ENCODE peak calls at places on chromosome 10, in six cellular contexts. V, M, L, X, P and I are unnamed samples.

GRCh38 chr10:43136432-43136831 is 1.8 kb upstream of the CSGALNACT2 start:
- DNase-seq in L (no peak), M (no peak), P (no peak), X (no peak), V (no peak), I (no peak)

GRCh38 chr10:91313-91712 is 42.2 kb upstream of the TUBB8 start:
- DNase-seq in M (no peak), L (no peak), X (no peak), P (no peak), V (no peak), I (peak)

GRCh38 chr10:97687785-97688781 is 1.0 kb upstream of the AVPI1 start:
- DNase-seq in L (no peak), X (no peak), V (no peak), P (no peak), M (no peak), I (no peak)

GRCh38 chr10:119270893-119271361 is 63.6 kb downstream of the GRK5 start:
- DNase-seq in P (peak), L (peak), M (no peak), V (no peak), X (peak), I (peak)

GRCh38 chr10:34017281-34017680 is 682.8 kb upstream of the NRP1 start:
- DNase-seq in L (no peak), X (no peak), M (no peak), P (no peak), V (peak), I (no peak)

GRCh38 chr10:60417898-60418297 is 28.2 kb upstream of the ANK3 start:
- DNase-seq in P (no peak), M (no peak), X (no peak), V (no peak), L (no peak), I (no peak)

GRCh38 chr10:97547889-97548485 is 24.6 kb upstream of the ANKRD2 start:
- DNase-seq in P (no peak), V (no peak), M (no peak), X (no peak), L (no peak), I (no peak)

GRCh38 chr10:13658864-13659685 is 72.3 kb downstream of the PRPF18 start:
- DNase-seq in L (peak), M (no peak), X (peak), P (no peak), V (no peak), I (peak)

GRCh38 chr10:64115913-64116643 is 594.9 kb downstream of the REEP3 start:
- DNase-seq in P (no peak), M (no peak), V (no peak), L (no peak), X (no peak), I (no peak)

GRCh38 chr10:22655312-22655973 is 58.9 kb downstream of the PIP4K2A start:
- DNase-seq in P (no peak), M (peak), L (no peak), V (no peak), X (no peak), I (no peak)

GRCh38 chr10:97711640-97712267 is 1.8 kb upstream of the MARVELD1 start:
- DNase-seq in M (no peak), X (no peak), V (no peak), P (no peak), L (no peak), I (no peak)

GRCh38 chr10:24706479-24707118 is 17.1 kb downstream of the ARHGAP21 start:
- DNase-seq in M (no peak), X (peak), L (no peak), V (no peak), P (no peak), I (peak)

GRCh38 chr10:87750817-87751216 is 67.2 kb downstream of the ATAD1 start:
- DNase-seq in P (no peak), M (no peak), X (no peak), L (no peak), V (no peak), I (no peak)

GRCh38 chr10:8617792-8618191 is 563.3 kb downstream of the GATA3 start:
- DNase-seq in L (no peak), X (no peak), P (no peak), M (no peak), V (no peak), I (no peak)

GRCh38 chr10:51001587-51001986 is 72.7 kb upstream of the PRKG1 start:
- DNase-seq in V (no peak), L (no peak), P (no peak), M (no peak), X (no peak), I (no peak)

GRCh38 chr10:117375360-117376147 is at the start of gene PDZD8:
- DNase-seq in P (peak), M (peak), V (peak), X (peak), L (peak), I (peak)

GRCh38 chr10:58570307-58570723 is 57.6 kb downstream of the BICC1 start:
- DNase-seq in X (peak), M (no peak), P (no peak), V (no peak), L (no peak), I (no peak)

GRCh38 chr10:125661418-125661941 is 21.5 kb downstream of the TEX36 start:
- DNase-seq in P (no peak), L (no peak), X (no peak), M (no peak), V (no peak), I (no peak)

GRCh38 chr10:24858244-24858907 is 94.0 kb downstream of the PRTFDC1 start:
- DNase-seq in P (no peak), M (no peak), X (no peak), L (no peak), V (no peak), I (no peak)

GRCh38 chr10:99850041-99850766 is 67.8 kb downstream of the ABCC2 start:
- DNase-seq in M (no peak), P (no peak), L (no peak), X (no peak), V (no peak), I (no peak)

GRCh38 chr10:50497758-50498157 is 126.0 kb downstream of the SGMS1 start:
- DNase-seq in L (no peak), X (no peak), V (no peak), M (no peak), P (no peak), I (no peak)

GRCh38 chr10:84543948-84544347 is 215.6 kb downstream of the CCSER2 start:
- DNase-seq in V (no peak), X (no peak), P (no peak), M (no peak), L (no peak), I (no peak)

GRCh38 chr10:5155951-5156350 is 29.0 kb downstream of the AKR1C8 start:
- DNase-seq in P (no peak), L (no peak), V (no peak), X (no peak), M (no peak), I (no peak)

GRCh38 chr10:44245601-44245938 is 139.3 kb downstream of the CXCL12 start:
- DNase-seq in L (no peak), X (no peak), V (no peak), M (no peak), P (no peak), I (no peak)

GRCh38 chr10:44243851-44244502 is 140.9 kb downstream of the CXCL12 start:
- DNase-seq in L (no peak), V (no peak), P (no peak), X (no peak), M (no peak), I (no peak)

GRCh38 chr10:44253769-44254462 is 131.0 kb downstream of the CXCL12 start:
- DNase-seq in V (no peak), L (peak), X (peak), M (no peak), P (no peak), I (peak)

GRCh38 chr10:44244745-44245600 is 139.9 kb downstream of the CXCL12 start:
- DNase-seq in X (no peak), V (no peak), P (no peak), M (no peak), L (no peak), I (no peak)

GRCh38 chr10:44249490-44249889 is 135.4 kb downstream of the CXCL12 start:
- DNase-seq in M (no peak), P (no peak), V (no peak), X (no peak), L (no peak), I (no peak)
- H3K4me3 ChIP-seq in M (no peak), P (no peak), V (no peak), X (no peak), L (no peak), I (no peak)

DNA sequence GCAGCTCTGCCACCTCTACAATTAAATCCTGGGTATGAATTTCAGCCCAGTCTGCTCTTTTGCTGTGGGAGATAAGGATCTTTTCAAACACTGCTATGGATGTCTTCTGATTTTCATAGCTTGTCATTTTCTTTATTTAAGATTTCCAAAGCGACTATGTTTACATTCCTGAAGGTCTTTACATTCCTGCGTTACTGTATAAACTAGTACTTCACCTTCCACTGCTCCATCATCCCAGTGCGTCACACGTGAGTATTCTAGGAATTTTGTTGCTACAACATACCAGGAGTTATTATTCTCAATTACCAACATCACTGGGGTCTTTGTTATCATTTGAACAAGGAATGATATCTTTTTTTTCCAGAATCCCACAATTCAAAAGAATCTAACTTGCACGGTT is 944.7 kb downstream of the SORCS3 start:
- DNase-seq in L (no peak), M (no peak), P (no peak), V (no peak), X (no peak), I (no peak)
- H3K27ac ChIP-seq in L (no peak), M (no peak), P (no peak), V (no peak), X (no peak), I (no peak)

GRCh38 chr10:30963994-30964930 is 67.4 kb downstream of the ZNF438 start:
- DNase-seq in L (no peak), V (no peak), X (no peak), M (no peak), P (no peak), I (no peak)
- H3K4me3 ChIP-seq in L (no peak), V (no peak), X (no peak), M (no peak), P (no peak), I (no peak)

GRCh38 chr10:12636585-12636984 is 287.2 kb downstream of the CAMK1D start:
- DNase-seq in X (no peak), M (no peak), P (no peak), L (no peak), V (no peak), I (no peak)

GRCh38 chr10:12638103-12638502 is 288.8 kb downstream of the CAMK1D start:
- DNase-seq in V (no peak), P (no peak), M (no peak), L (no peak), X (no peak), I (no peak)

GRCh38 chr10:12640026-12640425 is 290.7 kb downstream of the CAMK1D start:
- DNase-seq in X (no peak), P (no peak), L (no peak), M (no peak), V (no peak), I (no peak)

GRCh38 chr10:12638781-12639180 is 289.4 kb downstream of the CAMK1D start:
- DNase-seq in M (no peak), X (no peak), V (peak), P (no peak), L (no peak), I (no peak)

DNA sequence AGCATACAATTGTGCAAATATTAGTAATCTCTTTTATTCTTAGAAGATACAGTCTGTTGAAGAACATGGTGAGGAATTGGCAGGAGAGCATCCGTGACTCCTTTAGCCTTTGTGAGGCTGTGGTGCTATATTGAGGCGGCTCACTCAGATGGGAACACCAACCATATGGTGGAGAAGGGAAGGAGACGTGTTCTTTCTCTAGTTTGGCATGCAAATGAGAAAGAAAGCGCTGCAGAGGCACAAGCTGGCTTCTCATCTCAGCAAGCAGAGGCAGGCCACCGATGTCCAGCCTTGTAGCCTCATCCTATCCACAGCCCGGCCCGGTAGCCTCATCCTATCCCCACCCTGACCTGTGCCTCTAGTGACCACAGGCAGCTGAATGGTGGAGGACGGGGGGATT is 288.3 kb downstream of the CAMK1D start:
- DNase-seq in P (no peak), V (no peak), X (no peak), M (no peak), L (no peak), I (no peak)
- H3K27ac ChIP-seq in P (no peak), V (no peak), X (no peak), M (no peak), L (no peak), I (no peak)

GRCh38 chr10:73815719-73816030 is 4.3 kb upstream of the NDST2 start:
- DNase-seq in X (no peak), V (no peak), P (no peak), M (no peak), L (no peak), I (no peak)
- H3K4me3 ChIP-seq in X (no peak), V (no peak), P (no peak), M (no peak), L (no peak), I (no peak)

DNA sequence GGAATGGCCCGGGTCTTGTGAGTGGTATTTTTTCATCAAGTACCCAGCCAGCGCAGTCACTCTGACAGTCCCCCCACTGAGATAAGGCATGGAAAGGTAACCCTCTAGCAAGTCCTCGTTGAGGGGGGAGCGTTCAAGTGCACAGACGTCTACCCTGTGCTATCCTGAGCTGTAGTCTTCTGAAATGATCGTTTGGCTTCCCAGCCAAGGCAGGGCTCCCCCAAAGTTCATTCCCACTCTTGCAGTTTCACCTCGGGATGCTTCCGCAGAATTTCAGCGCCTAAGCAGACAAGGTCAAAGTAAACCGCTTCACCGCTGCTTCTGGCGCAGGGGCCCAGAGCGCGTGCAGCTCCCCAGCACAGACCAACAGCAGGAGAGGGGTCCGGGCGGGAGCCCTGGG is 1.8 kb downstream of the INSYN2A start:
- DNase-seq in V (no peak), M (no peak), P (no peak), L (no peak), X (no peak), I (no peak)
- H3K27ac ChIP-seq in V (no peak), M (no peak), P (no peak), L (no peak), X (no peak), I (no peak)

GRCh38 chr10:36280396-36280795 is 638.3 kb upstream of the FZD8 start:
- DNase-seq in V (no peak), X (no peak), L (no peak), M (no peak), P (no peak), I (no peak)

GRCh38 chr10:36280886-36281499 is 638.9 kb upstream of the FZD8 start:
- DNase-seq in L (no peak), M (no peak), V (no peak), P (no peak), X (no peak), I (peak)

GRCh38 chr10:36281871-36282331 is 639.8 kb upstream of the FZD8 start:
- DNase-seq in M (no peak), L (no peak), P (no peak), X (no peak), V (no peak), I (no peak)

GRCh38 chr10:36271631-36272340 is 629.7 kb upstream of the FZD8 start:
- DNase-seq in X (no peak), P (no peak), M (no peak), V (no peak), L (no peak), I (no peak)

DNA sequence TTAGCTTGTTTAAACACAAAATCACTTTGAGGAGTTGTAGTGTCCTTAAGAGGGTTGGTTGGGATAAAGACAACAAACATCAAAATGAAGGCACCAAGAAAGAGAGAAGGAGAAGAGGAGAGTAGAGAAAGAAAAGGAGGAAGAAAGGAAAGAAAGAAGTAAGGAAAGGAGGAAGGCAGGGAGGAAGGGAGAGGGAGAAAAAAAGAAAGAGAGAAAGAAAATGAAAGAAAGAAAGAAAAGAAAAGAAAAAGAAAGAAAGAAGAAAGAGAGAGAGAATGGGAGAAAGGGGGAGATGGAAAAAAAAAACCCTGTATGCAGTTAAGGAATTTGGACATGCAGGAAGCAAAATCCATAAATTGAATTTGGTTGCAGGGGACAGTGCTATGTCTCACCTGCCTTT is 635.4 kb upstream of the FZD8 start:
- DNase-seq in M (no peak), V (no peak), P (no peak), L (no peak), X (no peak), I (no peak)
- H3K4me3 ChIP-seq in M (no peak), V (no peak), P (no peak), L (no peak), X (no peak), I (no peak)